ENCODE peak calls at places on chromosome 2, in ten cellular contexts. One of them, this sample, is unnamed.

GRCh38 chr2:241159116-241159515 is 8.8 kb downstream of the PPP1R7 start:
- DNase-seq in left lung: peak; percentile 2
- DNase-seq in transverse colon: no peak
- DNase-seq in CD8-positive, alpha-beta T cell: no peak
- DNase-seq in brain microvascular endothelial cell: no peak
- DNase-seq in lower lobe of right lung: no peak
- DNase-seq in IMR-90: no peak
- DNase-seq in MM.1S: no peak
- DNase-seq in tibial nerve: no peak
- DNase-seq in astrocyte: no peak
- DNase-seq in this sample: no peak

GRCh38 chr2:239932881-239933735 is 92.0 kb downstream of the NDUFA10 start:
- DNase-seq in left lung: peak; percentile 62
- DNase-seq in transverse colon: no peak
- DNase-seq in CD8-positive, alpha-beta T cell: no peak
- DNase-seq in brain microvascular endothelial cell: no peak
- DNase-seq in lower lobe of right lung: peak; percentile 38
- DNase-seq in IMR-90: no peak
- DNase-seq in MM.1S: no peak
- DNase-seq in tibial nerve: no peak
- DNase-seq in astrocyte: no peak
- DNase-seq in this sample: no peak

GRCh38 chr2:36653967-36654694 is 42.4 kb upstream of the VIT start:
- DNase-seq in left lung: no peak
- DNase-seq in transverse colon: no peak
- DNase-seq in CD8-positive, alpha-beta T cell: no peak
- DNase-seq in brain microvascular endothelial cell: no peak
- DNase-seq in lower lobe of right lung: no peak
- DNase-seq in IMR-90: no peak
- DNase-seq in MM.1S: no peak
- DNase-seq in tibial nerve: no peak
- DNase-seq in astrocyte: no peak
- DNase-seq in this sample: no peak

GRCh38 chr2:80102026-80102425 is 202.5 kb downstream of the LRRTM1 start:
- DNase-seq in left lung: no peak
- DNase-seq in transverse colon: no peak
- DNase-seq in CD8-positive, alpha-beta T cell: no peak
- DNase-seq in brain microvascular endothelial cell: no peak
- DNase-seq in lower lobe of right lung: no peak
- DNase-seq in IMR-90: peak; percentile 97
- DNase-seq in MM.1S: no peak
- DNase-seq in tibial nerve: no peak
- DNase-seq in astrocyte: peak; percentile 42
- DNase-seq in this sample: no peak

GRCh38 chr2:229714080-229714735 is at the start of gene DNER:
- DNase-seq in left lung: peak; percentile 76
- DNase-seq in transverse colon: peak; percentile 20
- DNase-seq in CD8-positive, alpha-beta T cell: peak; percentile 28
- DNase-seq in brain microvascular endothelial cell: no peak
- DNase-seq in lower lobe of right lung: peak; percentile 48
- DNase-seq in IMR-90: no peak
- DNase-seq in MM.1S: peak; percentile 67
- DNase-seq in tibial nerve: no peak
- DNase-seq in astrocyte: no peak
- DNase-seq in this sample: no peak

GRCh38 chr2:157777425-157777824 is 98.7 kb downstream of the ACVR1 start:
- DNase-seq in left lung: no peak
- DNase-seq in transverse colon: peak; percentile 41
- DNase-seq in CD8-positive, alpha-beta T cell: peak; percentile 49
- DNase-seq in brain microvascular endothelial cell: peak; percentile 64
- DNase-seq in lower lobe of right lung: no peak
- DNase-seq in IMR-90: peak; percentile 69
- DNase-seq in MM.1S: peak; percentile 45
- DNase-seq in tibial nerve: peak; percentile 71
- DNase-seq in astrocyte: no peak
- DNase-seq in this sample: peak; percentile 45

GRCh38 chr2:157150747-157151146 is 106.8 kb upstream of the GALNT5 start:
- DNase-seq in left lung: no peak
- DNase-seq in transverse colon: no peak
- DNase-seq in CD8-positive, alpha-beta T cell: no peak
- DNase-seq in brain microvascular endothelial cell: no peak
- DNase-seq in lower lobe of right lung: no peak
- DNase-seq in IMR-90: peak; percentile 74
- DNase-seq in MM.1S: peak; percentile 11
- DNase-seq in tibial nerve: no peak
- DNase-seq in astrocyte: peak; percentile 11
- DNase-seq in this sample: peak; percentile 8

GRCh38 chr2:157661776-157662175 is 33.1 kb upstream of the ACVR1C start:
- DNase-seq in left lung: no peak
- DNase-seq in transverse colon: no peak
- DNase-seq in CD8-positive, alpha-beta T cell: no peak
- DNase-seq in brain microvascular endothelial cell: no peak
- DNase-seq in lower lobe of right lung: no peak
- DNase-seq in IMR-90: no peak
- DNase-seq in MM.1S: no peak
- DNase-seq in tibial nerve: no peak
- DNase-seq in astrocyte: no peak
- DNase-seq in this sample: no peak

GRCh38 chr2:191051177-191051576 is 37.2 kb upstream of the STAT1 start:
- DNase-seq in left lung: no peak
- DNase-seq in transverse colon: no peak
- DNase-seq in CD8-positive, alpha-beta T cell: no peak
- DNase-seq in brain microvascular endothelial cell: peak; percentile 49
- DNase-seq in lower lobe of right lung: no peak
- DNase-seq in IMR-90: peak; percentile 55
- DNase-seq in MM.1S: no peak
- DNase-seq in tibial nerve: no peak
- DNase-seq in astrocyte: peak; percentile 33
- DNase-seq in this sample: no peak

GRCh38 chr2:153477096-153477555 is 1.4 kb downstream of the RPRM start:
- DNase-seq in left lung: peak; percentile 49
- DNase-seq in transverse colon: no peak
- DNase-seq in CD8-positive, alpha-beta T cell: no peak
- DNase-seq in brain microvascular endothelial cell: no peak
- DNase-seq in lower lobe of right lung: no peak
- DNase-seq in IMR-90: no peak
- DNase-seq in MM.1S: no peak
- DNase-seq in tibial nerve: no peak
- DNase-seq in astrocyte: no peak
- DNase-seq in this sample: peak; percentile 32

GRCh38 chr2:75528221-75528977 is 32.3 kb downstream of the EVA1A start:
- DNase-seq in left lung: no peak
- DNase-seq in transverse colon: no peak
- DNase-seq in CD8-positive, alpha-beta T cell: no peak
- DNase-seq in brain microvascular endothelial cell: no peak
- DNase-seq in lower lobe of right lung: no peak
- DNase-seq in IMR-90: no peak
- DNase-seq in MM.1S: no peak
- DNase-seq in tibial nerve: no peak
- DNase-seq in astrocyte: no peak
- DNase-seq in this sample: no peak

GRCh38 chr2:240579771-240580614 is 6.5 kb upstream of the CAPN10 start:
- DNase-seq in left lung: peak; percentile 90
- DNase-seq in transverse colon: peak; percentile 84
- DNase-seq in CD8-positive, alpha-beta T cell: peak; percentile 80
- DNase-seq in brain microvascular endothelial cell: peak; percentile 59
- DNase-seq in lower lobe of right lung: peak; percentile 89
- DNase-seq in IMR-90: peak; percentile 89
- DNase-seq in MM.1S: peak; percentile 90
- DNase-seq in tibial nerve: no peak
- DNase-seq in astrocyte: peak; percentile 77
- DNase-seq in this sample: no peak

GRCh38 chr2:52931660-52932059 is 835.9 kb upstream of the CHAC2 start:
- DNase-seq in left lung: no peak
- DNase-seq in transverse colon: no peak
- DNase-seq in CD8-positive, alpha-beta T cell: no peak
- DNase-seq in brain microvascular endothelial cell: no peak
- DNase-seq in lower lobe of right lung: no peak
- DNase-seq in IMR-90: no peak
- DNase-seq in MM.1S: peak; percentile 21
- DNase-seq in tibial nerve: no peak
- DNase-seq in astrocyte: no peak
- DNase-seq in this sample: no peak

GRCh38 chr2:9122367-9122766 is 84.2 kb upstream of the ASAP2 start:
- DNase-seq in left lung: no peak
- DNase-seq in transverse colon: no peak
- DNase-seq in CD8-positive, alpha-beta T cell: no peak
- DNase-seq in brain microvascular endothelial cell: no peak
- DNase-seq in lower lobe of right lung: no peak
- DNase-seq in IMR-90: no peak
- DNase-seq in MM.1S: no peak
- DNase-seq in tibial nerve: no peak
- DNase-seq in astrocyte: no peak
- DNase-seq in this sample: no peak

DNA sequence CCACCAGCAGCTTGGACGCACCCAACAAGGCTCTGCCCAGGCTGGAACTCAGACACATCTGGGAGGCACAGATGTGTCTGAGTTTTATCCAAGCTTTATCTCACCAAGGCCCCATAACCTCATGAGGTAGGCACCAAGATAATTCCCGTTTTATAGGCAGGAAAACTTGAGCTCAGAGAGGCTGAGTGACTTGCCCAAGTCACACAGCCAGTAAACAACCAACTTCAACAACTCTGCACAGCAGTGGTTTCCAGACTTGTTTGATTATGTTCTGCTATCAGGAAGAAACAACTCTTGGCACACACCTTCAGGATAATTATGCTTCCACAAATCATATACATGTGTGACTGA is 63.1 kb downstream of the ZFP36L2 start:
- DNase-seq in left lung: no peak
- DNase-seq in transverse colon: no peak
- DNase-seq in CD8-positive, alpha-beta T cell: no peak
- DNase-seq in brain microvascular endothelial cell: no peak
- DNase-seq in lower lobe of right lung: no peak
- DNase-seq in IMR-90: no peak
- DNase-seq in MM.1S: no peak
- DNase-seq in tibial nerve: no peak
- DNase-seq in astrocyte: no peak
- DNase-seq in this sample: no peak
- H3K27ac ChIP-seq in left lung: peak overlapping the region; percentile 13
- H3K27ac ChIP-seq in transverse colon: peak overlapping the region; percentile 93
- H3K27ac ChIP-seq in CD8-positive, alpha-beta T cell: no peak overlapping the region
- H3K27ac ChIP-seq in brain microvascular endothelial cell: no peak overlapping the region
- H3K27ac ChIP-seq in lower lobe of right lung: no peak overlapping the region
- H3K27ac ChIP-seq in IMR-90: no peak overlapping the region
- H3K27ac ChIP-seq in MM.1S: no peak overlapping the region
- H3K27ac ChIP-seq in tibial nerve: no peak overlapping the region
- H3K27ac ChIP-seq in astrocyte: no peak overlapping the region
- H3K27ac ChIP-seq in this sample: no peak overlapping the region

DNA sequence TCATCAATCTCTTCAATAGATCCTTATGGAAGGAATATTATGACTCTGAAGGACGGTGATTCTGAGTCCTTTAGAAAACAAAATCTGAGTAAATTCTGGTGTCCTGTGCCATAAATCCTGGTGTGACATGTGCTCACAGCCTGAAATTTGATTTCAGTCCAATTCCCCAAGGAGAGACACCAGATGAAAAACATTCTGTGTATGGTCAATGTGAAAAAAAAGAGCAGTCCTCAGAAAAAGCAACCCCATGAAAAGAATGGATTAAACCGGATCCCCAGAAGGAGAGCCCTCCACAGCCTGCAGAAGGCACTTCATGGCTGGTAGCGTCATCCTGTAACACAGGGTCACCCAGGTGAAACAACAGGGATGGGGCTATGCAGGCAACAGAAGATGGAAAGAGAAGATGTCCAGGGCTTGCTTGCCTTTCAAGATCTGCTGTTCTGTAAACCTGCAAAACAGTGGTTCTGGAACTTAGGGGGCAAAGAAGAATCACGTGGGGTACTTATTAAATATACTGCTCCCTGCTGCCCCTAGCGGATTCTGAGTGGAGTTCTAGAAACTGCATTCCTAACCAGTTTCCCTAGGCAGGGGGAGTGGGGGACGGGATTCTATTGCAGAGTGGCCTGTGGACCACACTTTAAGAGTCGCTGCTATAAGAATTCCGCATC is 118.8 kb upstream of the ARL5A start:
- DNase-seq in left lung: no peak
- DNase-seq in transverse colon: peak; percentile 12
- DNase-seq in CD8-positive, alpha-beta T cell: peak; percentile 15
- DNase-seq in brain microvascular endothelial cell: peak; percentile 24
- DNase-seq in lower lobe of right lung: no peak
- DNase-seq in IMR-90: peak; percentile 1
- DNase-seq in MM.1S: peak; percentile 42
- DNase-seq in tibial nerve: peak; percentile 60
- DNase-seq in astrocyte: peak; percentile 2
- DNase-seq in this sample: peak; percentile 27
- TF ChIP-seq CTCF in left lung: peak; percentile 29
- TF ChIP-seq CTCF in transverse colon: peak; percentile 36
- TF ChIP-seq CTCF in CD8-positive, alpha-beta T cell: peak; percentile 41
- TF ChIP-seq CTCF in brain microvascular endothelial cell: peak; percentile 70
- TF ChIP-seq CTCF in lower lobe of right lung: peak; percentile 51
- TF ChIP-seq CTCF in IMR-90: peak; percentile 38
- TF ChIP-seq CTCF in MM.1S: peak; percentile 73
- TF ChIP-seq CTCF in tibial nerve: peak; percentile 63
- TF ChIP-seq CTCF in astrocyte: peak; percentile 52
- TF ChIP-seq CTCF in this sample: peak; percentile 62

GRCh38 chr2:1751768-1752725 is 7.7 kb upstream of the PXDN start:
- DNase-seq in left lung: no peak
- DNase-seq in transverse colon: no peak
- DNase-seq in CD8-positive, alpha-beta T cell: no peak
- DNase-seq in brain microvascular endothelial cell: no peak
- DNase-seq in lower lobe of right lung: no peak
- DNase-seq in IMR-90: no peak
- DNase-seq in MM.1S: no peak
- DNase-seq in tibial nerve: no peak
- DNase-seq in astrocyte: no peak
- DNase-seq in this sample: no peak
- H3K27ac ChIP-seq in left lung: no peak overlapping the region
- H3K27ac ChIP-seq in transverse colon: no peak overlapping the region
- H3K27ac ChIP-seq in CD8-positive, alpha-beta T cell: no peak overlapping the region
- H3K27ac ChIP-seq in brain microvascular endothelial cell: no peak overlapping the region
- H3K27ac ChIP-seq in lower lobe of right lung: no peak overlapping the region
- H3K27ac ChIP-seq in IMR-90: no peak overlapping the region
- H3K27ac ChIP-seq in MM.1S: no peak overlapping the region
- H3K27ac ChIP-seq in tibial nerve: no peak overlapping the region
- H3K27ac ChIP-seq in astrocyte: no peak overlapping the region
- H3K27ac ChIP-seq in this sample: no peak overlapping the region

DNA sequence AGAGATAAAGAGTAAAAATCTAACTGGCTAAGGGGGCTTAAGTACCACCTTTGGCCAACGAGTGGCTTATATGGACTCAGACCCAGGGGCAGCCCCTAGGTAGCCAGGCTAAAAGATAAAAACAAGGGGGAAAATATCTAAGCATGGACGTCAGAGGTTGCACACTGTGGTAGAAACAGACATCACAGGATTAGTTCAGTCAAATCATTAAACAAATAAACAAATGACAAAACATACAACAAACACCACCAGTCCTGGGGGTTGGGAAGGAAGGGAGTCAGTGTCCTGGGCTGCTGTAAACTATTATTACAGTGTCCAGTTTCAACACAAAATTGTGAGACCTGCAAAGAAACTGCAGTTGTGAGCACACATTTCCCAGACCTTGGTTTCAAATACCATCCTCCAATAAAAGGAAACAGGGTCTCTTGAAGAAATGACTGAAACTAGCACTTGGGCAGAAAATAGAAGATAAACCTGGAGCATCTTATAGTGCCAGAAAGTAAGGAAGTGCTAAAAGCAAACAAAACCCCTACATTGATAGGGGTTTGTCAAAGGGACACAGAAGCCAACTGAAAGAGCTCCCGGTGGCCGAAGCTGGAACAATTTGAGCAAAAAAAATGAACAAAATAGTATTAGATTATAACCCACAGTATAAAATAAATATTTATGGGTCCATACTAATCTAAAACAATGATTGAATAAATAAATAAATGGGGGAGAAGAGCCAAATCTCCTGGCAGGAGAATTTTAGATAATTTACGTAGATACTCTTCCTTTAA is 154.8 kb upstream of the KLF7 start:
- DNase-seq in left lung: no peak
- DNase-seq in transverse colon: no peak
- DNase-seq in CD8-positive, alpha-beta T cell: no peak
- DNase-seq in brain microvascular endothelial cell: no peak
- DNase-seq in lower lobe of right lung: no peak
- DNase-seq in IMR-90: peak; percentile 45
- DNase-seq in MM.1S: no peak
- DNase-seq in tibial nerve: no peak
- DNase-seq in astrocyte: no peak
- DNase-seq in this sample: no peak
- TF ChIP-seq CTCF in left lung: no peak
- TF ChIP-seq CTCF in transverse colon: no peak
- TF ChIP-seq CTCF in CD8-positive, alpha-beta T cell: no peak
- TF ChIP-seq CTCF in brain microvascular endothelial cell: peak; percentile 45
- TF ChIP-seq CTCF in lower lobe of right lung: no peak
- TF ChIP-seq CTCF in IMR-90: peak; percentile 6
- TF ChIP-seq CTCF in MM.1S: no peak
- TF ChIP-seq CTCF in tibial nerve: no peak
- TF ChIP-seq CTCF in astrocyte: no peak
- TF ChIP-seq CTCF in this sample: peak; percentile 7

This sample was measured in cardiac muscle cell.